ENCODE peak calls at places on chromosome 7, in ten cellular contexts. D is psoas muscle, H is NCI-H446, S is posterior cingulate gyrus, C is NCI-H2029, X is skeletal muscle cell, U is adrenal gland, L is nephron progenitor cell, T is amygdala, Q is amniotic epithelial cell. W is an unnamed sample.

GRCh38 chr7:97381815-97382214 is 264.3 kb downstream of the SDHAF3 start:
- DNase-seq in D (no peak), H (no peak), S (no peak), C (no peak), X (no peak), U (no peak), L (no peak), T (no peak), Q (no peak), W (no peak)

GRCh38 chr7:77473240-77474005 is 57.3 kb upstream of the GSAP start:
- DNase-seq in D (no peak), H (no peak), S (no peak), C (no peak), X (no peak), U (no peak), L (no peak), T (no peak), Q (no peak), W (no peak)

GRCh38 chr7:70805360-70805759 is 326.6 kb upstream of the GALNT17 start:
- DNase-seq in D (no peak), H (no peak), S (no peak), C (no peak), X (no peak), U (no peak), L (no peak), T (no peak), Q (no peak), W (no peak)

GRCh38 chr7:157560258-157560654 is 223.5 kb downstream of the DNAJB6 start:
- DNase-seq in D (no peak), H (no peak), S (no peak), C (no peak), X (no peak), U (no peak), L (no peak), T (no peak), Q (no peak), W (no peak)

GRCh38 chr7:146922777-146923176 is 806.2 kb downstream of the CNTNAP2 start:
- DNase-seq in D (no peak), H (no peak), S (no peak), C (no peak), X (no peak), U (no peak), L (no peak), T (no peak), Q (no peak), W (no peak)

GRCh38 chr7:71303566-71303965 is 171.6 kb downstream of the GALNT17 start:
- DNase-seq in D (no peak), H (no peak), S (no peak), C (no peak), X (peak), U (no peak), L (no peak), T (no peak), Q (no peak), W (no peak)

GRCh38 chr7:80678703-80679102 is 40.3 kb downstream of the CD36 start:
- DNase-seq in D (no peak), H (no peak), S (no peak), C (no peak), X (no peak), U (no peak), L (no peak), T (no peak), Q (no peak), W (no peak)

GRCh38 chr7:27602766-27603165 is 59.9 kb downstream of the HIBADH start:
- DNase-seq in D (no peak), H (no peak), S (no peak), C (no peak), X (no peak), U (no peak), L (no peak), T (no peak), Q (no peak), W (no peak)

GRCh38 chr7:87435546-87435945 is 39.9 kb downstream of the ABCB4 start:
- DNase-seq in D (no peak), H (no peak), S (no peak), C (no peak), X (no peak), U (no peak), L (no peak), T (no peak), Q (peak), W (no peak)

GRCh38 chr7:13181221-13181620 is 493.8 kb downstream of the ARL4A start:
- DNase-seq in D (no peak), H (peak), S (peak), C (peak), X (no peak), U (no peak), L (peak), T (no peak), Q (peak), W (no peak)

GRCh38 chr7:45663167-45663921 is 89.2 kb downstream of the ADCY1 start:
- DNase-seq in D (no peak), H (no peak), S (no peak), C (no peak), X (no peak), U (no peak), L (peak), T (no peak), Q (no peak), W (no peak)

GRCh38 chr7:38512704-38513103 is 118.5 kb downstream of the AMPH start:
- DNase-seq in D (no peak), H (no peak), S (no peak), C (no peak), X (no peak), U (no peak), L (no peak), T (no peak), Q (no peak), W (no peak)

GRCh38 chr7:143255564-143255963 is 7.7 kb upstream of the GSTK1 start:
- DNase-seq in D (no peak), H (no peak), S (no peak), C (no peak), X (no peak), U (no peak), L (no peak), T (no peak), Q (peak), W (no peak)

GRCh38 chr7:4212376-4212775 is 469.7 kb upstream of the FOXK1 start:
- DNase-seq in D (no peak), H (no peak), S (no peak), C (no peak), X (no peak), U (no peak), L (no peak), T (no peak), Q (no peak), W (no peak)

GRCh38 chr7:101645951-101646350 is 16.9 kb upstream of the MYL10 start:
- DNase-seq in D (no peak), H (no peak), S (no peak), C (no peak), X (no peak), U (no peak), L (no peak), T (no peak), Q (no peak), W (no peak)

GRCh38 chr7:17477182-17477581 is 178.7 kb downstream of the AHR start:
- DNase-seq in D (no peak), H (no peak), S (no peak), C (no peak), X (no peak), U (no peak), L (no peak), T (no peak), Q (no peak), W (no peak)

GRCh38 chr7:2709553-2710165 is 21.7 kb downstream of the AMZ1 start:
- DNase-seq in D (peak), H (no peak), S (peak), C (peak), X (no peak), U (peak), L (peak), T (peak), Q (peak), W (no peak)

GRCh38 chr7:127347567-127348246 is 44.8 kb downstream of the ZNF800 start:
- DNase-seq in D (peak), H (peak), S (peak), C (peak), X (peak), U (peak), L (peak), T (peak), Q (peak), W (no peak)

GRCh38 chr7:112161253-112162160 is 44.7 kb downstream of the DOCK4 start:
- DNase-seq in D (no peak), H (no peak), S (no peak), C (no peak), X (no peak), U (no peak), L (no peak), T (no peak), Q (peak), W (no peak)

GRCh38 chr7:73999664-74000420 is 28.1 kb upstream of the ELN start:
- DNase-seq in D (peak), H (peak), S (no peak), C (no peak), X (no peak), U (peak), L (no peak), T (no peak), Q (peak), W (no peak)

GRCh38 chr7:133024604-133025003 is 57.3 kb downstream of the CHCHD3 start:
- DNase-seq in D (no peak), H (peak), S (no peak), C (no peak), X (no peak), U (no peak), L (no peak), T (no peak), Q (no peak), W (no peak)

GRCh38 chr7:151038951-151039849 is 9.1 kb upstream of the ASIC3 start:
- DNase-seq in D (peak), H (no peak), S (no peak), C (peak), X (peak), U (peak), L (peak), T (no peak), Q (peak), W (peak)

W was measured in brain pericyte.